ENCODE peak calls at places on chromosomes 6 and 20, in seven cellular contexts. V, R, A, L, U, D and J are unnamed samples.

GRCh38 chr6:36684447-36684812 is 5.9 kb downstream of the CDKN1A start:
- DNase-seq in U (no peak), L (no peak), D (no peak), V (no peak), R (no peak), A (no peak), J (no peak)

GRCh38 chr6:112214749-112215269 is 39.6 kb downstream of the LAMA4 start:
- DNase-seq in L (peak), V (no peak), R (no peak), D (no peak), A (no peak), U (no peak), J (no peak)

GRCh38 chr6:3407840-3408239 is 49.0 kb downstream of the SLC22A23 start:
- DNase-seq in V (no peak), A (no peak), D (no peak), L (no peak), R (no peak), U (no peak), J (no peak)

GRCh38 chr20:59805786-59806577 is 127.5 kb downstream of the SYCP2 start:
- DNase-seq in L (no peak), U (no peak), R (no peak), V (no peak), D (no peak), A (no peak), J (no peak)

GRCh38 chr6:125968493-125968892 is 11.9 kb downstream of the HINT3 start:
- DNase-seq in U (no peak), A (no peak), D (no peak), V (no peak), L (no peak), R (no peak), J (no peak)

GRCh38 chr6:16105874-16106273 is 23.0 kb upstream of the MYLIP start:
- DNase-seq in D (no peak), L (no peak), V (peak), A (no peak), R (no peak), U (no peak), J (peak)

GRCh38 chr6:37695273-37695672 is 2.4 kb downstream of the MDGA1 start:
- DNase-seq in L (no peak), A (no peak), D (no peak), U (no peak), R (no peak), V (no peak), J (no peak)

GRCh38 chr6:112443118-112443641 is 96.0 kb downstream of the RFPL4B start:
- DNase-seq in U (no peak), V (no peak), L (no peak), R (no peak), A (no peak), D (no peak), J (no peak)

GRCh38 chr6:36967757-36968156 is 13.2 kb downstream of the PI16 start:
- DNase-seq in U (no peak), V (no peak), A (no peak), D (no peak), L (no peak), R (no peak), J (no peak)

GRCh38 chr6:50030777-50031562 is 9.2 kb upstream of the DEFB110 start:
- DNase-seq in A (no peak), L (no peak), D (no peak), V (no peak), R (no peak), U (no peak), J (no peak)

GRCh38 chr6:33217681-33218080 is 9.4 kb downstream of the RING1 start:
- DNase-seq in V (no peak), U (no peak), A (no peak), R (no peak), D (no peak), L (no peak), J (no peak)